ENCODE peak calls at places on chromosomes 11 and 22, in four cellular contexts. Z is body of pancreas, D is A549, L is heart left ventricle. J is an unnamed sample.

GRCh38 chr11:19426719-19427066 is 185.9 kb upstream of the E2F8 start:
- DNase-seq in Z (no peak), D (no peak), L (no peak), J (no peak)

GRCh38 chr11:66046901-66047300 is 2.1 kb downstream of the GAL3ST3 start:
- DNase-seq in Z (no peak), D (no peak), L (no peak), J (no peak)

GRCh38 chr11:78646564-78647185 is 72.0 kb upstream of the NARS2 start:
- DNase-seq in Z (peak), D (peak), L (no peak), J (no peak)

GRCh38 chr11:2569731-2570210 is 125.0 kb downstream of the KCNQ1 start:
- DNase-seq in Z (no peak), D (no peak), L (no peak), J (no peak)

GRCh38 chr11:66315921-66316811 is 678 bp downstream of the CD248 start:
- DNase-seq in Z (no peak), D (no peak), L (peak), J (no peak)

GRCh38 chr11:29271616-29272015 is 745.2 kb downstream of the KCNA4 start:
- DNase-seq in Z (no peak), D (no peak), L (no peak), J (no peak)

GRCh38 chr22:31185056-31185455 is 25.1 kb downstream of the RNF185 start:
- DNase-seq in Z (no peak), D (no peak), L (no peak), J (no peak)

GRCh38 chr11:61751384-61751783 is 1.1 kb upstream of the MYRF start:
- DNase-seq in Z (no peak), D (no peak), L (no peak), J (no peak)

GRCh38 chr11:118082880-118083543 is 3.8 kb downstream of the SMIM35 start:
- DNase-seq in Z (no peak), D (no peak), L (no peak), J (no peak)

GRCh38 chr22:49300951-49301397 is 526.7 kb downstream of the BRD1 start:
- DNase-seq in Z (no peak), D (no peak), L (peak), J (no peak)

GRCh38 chr11:57055780-57056179 is 67.1 kb downstream of the OR5AK2 start:
- DNase-seq in Z (no peak), D (no peak), L (no peak), J (no peak)

GRCh38 chr11:41050791-41051190 is 408.7 kb downstream of the LRRC4C start:
- DNase-seq in Z (no peak), D (no peak), L (no peak), J (no peak)

GRCh38 chr11:104678408-104678807 is 219.9 kb downstream of the CASP12 start:
- DNase-seq in Z (no peak), D (no peak), L (no peak), J (no peak)

GRCh38 chr22:17583151-17583550 is 19.9 kb downstream of the SLC25A18 start:
- DNase-seq in Z (no peak), D (no peak), L (no peak), J (no peak)

GRCh38 chr11:17280494-17281127 is 4.1 kb downstream of the NUCB2 start:
- DNase-seq in Z (no peak), D (no peak), L (no peak), J (no peak)

GRCh38 chr11:99325807-99326206 is 305.1 kb downstream of the CNTN5 start:
- DNase-seq in Z (no peak), D (peak), L (no peak), J (no peak)

GRCh38 chr22:20024225-20025087 is 3.5 kb downstream of the TANGO2 start:
- DNase-seq in Z (peak), D (no peak), L (peak), J (no peak)

GRCh38 chr22:48750826-48751440 is 1076.7 kb downstream of the BRD1 start:
- DNase-seq in Z (no peak), D (no peak), L (no peak), J (no peak)

GRCh38 chr11:61551630-61552029 is 29.2 kb downstream of the SYT7 start:
- DNase-seq in Z (peak), D (peak), L (peak), J (no peak)

GRCh38 chr22:38730411-38730871 is 24.7 kb downstream of the GTPBP1 start:
- DNase-seq in Z (no peak), D (no peak), L (no peak), J (no peak)

GRCh38 chr11:100730266-100730665 is 43.2 kb downstream of the ARHGAP42 start:
- DNase-seq in Z (no peak), D (no peak), L (no peak), J (no peak)

GRCh38 chr11:123233280-123233977 is 38.4 kb upstream of the CLMP start:
- DNase-seq in Z (no peak), D (no peak), L (no peak), J (peak)

GRCh38 chr11:125588505-125588904 is 4.1 kb upstream of the STT3A start:
- DNase-seq in Z (no peak), D (no peak), L (no peak), J (no peak)

GRCh38 chr11:125594958-125595357 is 2.3 kb downstream of the STT3A start:
- DNase-seq in Z (no peak), D (no peak), L (no peak), J (no peak)

GRCh38 chr11:125593113-125593761 is 585 bp downstream of the STT3A start:
- DNase-seq in Z (peak), D (peak), L (no peak), J (no peak)

GRCh38 chr11:125591659-125592304 is 870 bp upstream of the STT3A start:
- DNase-seq in Z (peak), D (no peak), L (peak), J (peak)

GRCh38 chr11:125592305-125593112 is at the start of gene STT3A:
- DNase-seq in Z (peak), D (peak), L (peak), J (peak)
- TF ChIP-seq POLR2A in Z (peak), D (peak), L (peak), J (peak)

DNA sequence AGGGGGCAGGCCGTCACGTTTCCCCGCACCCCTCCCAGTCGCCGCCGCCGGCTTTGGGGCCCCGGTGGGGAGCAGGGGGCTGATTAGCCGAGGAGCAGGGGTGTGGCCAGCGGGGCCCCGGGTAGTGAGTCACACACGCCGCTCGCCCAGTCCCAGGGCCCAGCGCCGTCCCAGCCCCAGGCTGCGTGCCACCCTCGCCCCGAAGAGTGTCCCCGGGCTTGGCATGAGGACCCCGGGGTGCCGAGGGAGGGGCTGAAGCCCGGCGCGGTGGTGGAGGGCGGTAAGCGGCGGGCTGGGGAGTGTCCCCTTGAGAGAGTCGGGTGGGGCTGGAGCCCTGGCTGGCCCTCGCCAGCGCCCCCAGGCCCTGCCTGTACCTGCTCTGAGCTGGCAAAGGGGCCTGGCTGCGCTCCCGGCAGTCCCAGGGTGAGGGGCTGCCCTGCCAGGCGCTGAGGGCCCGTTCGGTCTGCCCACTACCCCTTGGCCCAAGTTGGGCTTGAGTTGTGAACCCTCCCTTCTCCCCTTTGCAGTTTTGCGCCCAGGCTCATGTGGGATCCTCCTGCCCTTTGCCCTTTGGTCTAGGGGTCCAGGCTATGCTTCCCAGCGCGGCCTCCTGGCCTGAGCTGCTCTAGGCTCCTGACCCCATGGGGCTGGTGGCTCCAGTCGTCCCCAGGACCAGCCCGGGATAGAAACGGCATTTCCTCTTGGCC is 34.6 kb downstream of the PRDM11 start:
- DNase-seq in Z (peak), D (peak), L (peak), J (no peak)
- TF ChIP-seq POLR2A in Z (peak), D (peak), L (peak), J (no peak)

GRCh38 chr11:64867748-64868462 is 10.5 kb downstream of the EHD1 start:
- DNase-seq in Z (no peak), D (no peak), L (no peak), J (no peak)

GRCh38 chr11:64870893-64871849 is 7.2 kb downstream of the EHD1 start:
- DNase-seq in Z (peak), D (no peak), L (no peak), J (no peak)

GRCh38 chr11:64868904-64869570 is 9.4 kb downstream of the EHD1 start:
- DNase-seq in Z (no peak), D (peak), L (no peak), J (no peak)

GRCh38 chr11:64870176-64870892 is 8.1 kb downstream of the EHD1 start:
- DNase-seq in Z (peak), D (no peak), L (no peak), J (no peak)

GRCh38 chr11:64869571-64870175 is 8.7 kb downstream of the EHD1 start:
- DNase-seq in Z (no peak), D (no peak), L (no peak), J (no peak)
- TF ChIP-seq POLR2A in Z (no peak), D (no peak), L (no peak), J (peak)

GRCh38 chr22:24985824-24986214 is 33.3 kb downstream of the KIAA1671 start:
- DNase-seq in Z (no peak), D (no peak), L (no peak), J (no peak)
- TF ChIP-seq POLR2A in Z (no peak), D (no peak), L (no peak), J (no peak)

DNA sequence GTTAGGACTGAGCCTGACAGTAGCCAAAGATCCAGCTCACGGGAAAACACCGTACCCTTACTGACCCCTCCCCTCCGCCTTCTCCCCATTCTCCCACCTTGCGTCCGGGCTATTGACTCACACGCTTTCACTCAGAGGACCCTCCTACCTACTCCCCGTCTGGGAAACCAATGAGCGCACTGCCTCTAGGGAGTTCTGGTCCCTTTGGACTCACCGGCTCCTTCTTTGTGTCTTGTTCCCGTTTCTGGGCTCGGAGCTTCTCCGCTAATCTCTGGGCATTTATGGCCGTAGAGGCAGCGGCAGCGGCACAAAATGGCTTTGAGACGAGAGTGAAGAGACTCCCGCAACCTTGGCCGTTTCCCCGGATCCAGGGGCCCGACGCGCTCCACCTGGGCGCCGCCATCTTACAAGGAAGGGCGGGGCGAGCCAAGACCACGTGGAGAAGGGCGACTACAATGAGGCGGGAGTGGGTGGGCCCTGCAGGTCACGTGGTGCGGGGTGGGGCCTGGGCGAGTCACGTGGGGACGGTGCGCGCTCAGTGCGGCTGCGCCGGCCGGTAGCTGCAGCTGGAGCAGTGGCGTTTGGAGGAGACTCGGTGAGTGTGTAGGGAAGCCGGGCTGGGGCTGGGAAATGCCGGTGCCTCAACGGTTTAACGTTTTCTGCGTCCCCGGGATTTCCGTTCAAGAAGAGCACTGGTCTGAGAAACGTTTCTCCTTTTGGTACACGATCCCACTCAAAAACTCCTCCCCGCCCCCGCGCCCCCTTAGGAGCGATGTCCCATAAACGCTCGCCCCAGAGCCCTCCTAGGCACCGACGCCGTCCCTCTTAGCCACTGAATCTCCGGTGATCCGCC is at the start of the genes FAM118B and RPUSD4:
- DNase-seq in Z (peak), D (peak), L (peak), J (peak)
- TF ChIP-seq POLR2A in Z (peak), D (peak), L (peak), J (peak)

GRCh38 chr22:37686002-37686982 is at the start of gene NOL12:
- DNase-seq in Z (peak), D (peak), L (peak), J (peak)
- TF ChIP-seq POLR2A in Z (no peak), D (no peak), L (no peak), J (peak)

DNA sequence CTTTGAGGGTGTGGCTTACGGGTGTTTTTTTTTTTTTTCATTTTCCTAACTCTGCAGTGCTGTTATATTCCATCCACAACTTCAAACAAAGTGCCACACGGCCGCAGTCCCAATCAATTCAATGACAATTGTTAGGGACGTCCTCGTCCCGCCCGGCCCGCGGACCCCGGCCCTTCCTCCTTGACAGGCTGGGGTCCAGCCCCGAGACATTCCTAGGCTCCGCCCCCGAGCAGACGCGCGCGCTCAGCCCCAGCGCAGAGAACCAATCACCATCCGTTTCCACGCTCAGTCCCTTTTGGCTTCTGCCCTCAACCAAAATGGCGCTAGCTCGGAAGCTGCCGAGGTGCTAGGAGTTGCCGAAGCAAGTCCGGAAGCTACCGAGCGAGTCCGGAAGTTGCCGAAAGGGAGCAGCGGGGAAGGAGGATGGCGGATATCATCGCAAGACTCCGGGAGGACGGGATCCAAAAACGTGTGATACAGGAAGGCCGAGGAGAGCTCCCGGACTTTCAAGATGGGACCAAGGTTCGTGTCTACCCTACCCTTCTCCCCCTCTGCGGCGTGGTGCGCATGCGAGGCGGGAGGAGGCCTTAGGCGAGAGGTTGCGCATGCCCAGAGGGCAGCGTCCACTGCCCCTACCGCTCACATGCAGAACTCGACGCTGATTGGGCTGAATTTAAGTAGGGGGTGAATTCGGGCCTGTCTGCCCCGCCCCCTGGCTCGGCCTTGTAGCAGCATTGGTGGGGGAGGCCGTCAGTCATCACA is at the start of gene AIP:
- DNase-seq in Z (peak), D (peak), L (peak), J (peak)
- TF ChIP-seq POLR2A in Z (no peak), D (peak), L (peak), J (peak)

DNA sequence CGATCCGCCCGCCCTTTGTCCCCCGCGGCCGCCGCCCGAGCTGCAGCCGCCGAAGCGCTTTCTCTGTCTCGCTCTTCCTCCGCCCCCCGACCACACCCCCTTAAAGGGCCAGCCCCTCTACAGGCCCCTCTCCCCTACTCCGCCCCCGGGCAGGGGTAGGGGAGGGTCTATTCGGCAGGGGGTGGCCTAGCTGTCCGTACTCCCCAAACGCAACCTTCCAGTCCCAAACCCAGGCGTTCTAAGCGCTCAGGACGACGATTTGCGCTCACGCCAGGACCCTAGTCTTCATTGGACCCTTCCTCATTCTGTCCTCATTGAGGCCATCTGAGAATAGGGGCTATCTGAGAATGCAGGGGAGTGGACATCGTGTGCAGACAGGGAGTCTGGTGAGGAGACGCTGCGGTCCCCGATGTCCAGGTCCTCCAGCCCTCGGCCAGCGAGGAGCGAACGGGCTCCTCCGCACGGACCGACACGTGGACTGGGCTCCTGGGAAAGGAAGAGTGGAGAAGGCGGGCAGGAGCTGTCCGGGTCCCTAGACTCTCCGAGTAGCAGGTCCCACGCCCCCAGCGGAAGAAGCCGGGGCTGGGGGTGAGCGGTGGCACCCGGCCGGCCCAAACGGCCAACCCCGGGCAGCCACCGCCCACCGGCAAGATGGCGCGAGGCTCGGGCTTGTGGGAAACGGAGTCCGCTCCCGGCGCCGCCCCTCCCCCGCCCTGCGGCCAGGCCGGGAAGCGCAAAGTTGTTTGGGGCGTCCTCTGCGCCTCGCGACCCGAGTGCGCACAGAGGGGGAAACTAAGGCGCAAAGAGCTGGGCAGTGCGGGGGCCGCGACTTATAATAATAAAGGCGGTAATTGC is at the start of gene PPP1R14B:
- DNase-seq in Z (peak), D (peak), L (peak), J (peak)
- TF ChIP-seq POLR2A in Z (no peak), D (peak), L (peak), J (no peak)

GRCh38 chr22:46287873-46288751 is 8.6 kb upstream of the GTSE1 start:
- DNase-seq in Z (peak), D (no peak), L (peak), J (peak)
- TF ChIP-seq POLR2A in Z (no peak), D (no peak), L (no peak), J (peak)

J was measured in GM12892.